ENCODE peak calls at places on chromosomes 7 and 10, in four cellular contexts. One of them, this sample, is unnamed.

GRCh38 chr10:12711344-12711708 is 290.2 kb downstream of the CCDC3 start:
- DNase-seq in T-helper 2 cell: no peak
- DNase-seq in GM19239: no peak
- DNase-seq in activated CD4-positive, alpha-beta T cell treated with anti-CD3 and anti-CD28 coated beads, Interleukin-2, amount 10 ng/mL, durations not matched to agents 24 days and 14 days: no peak
- DNase-seq in this sample: no peak

GRCh38 chr10:82934429-82934828 is 1059.4 kb downstream of the NRG3 start:
- DNase-seq in T-helper 2 cell: no peak
- DNase-seq in activated CD4-positive, alpha-beta T cell treated with anti-CD3 and anti-CD28 coated beads, Interleukin-2, amount 10 ng/mL, durations not matched to agents 24 days and 14 days: no peak
- DNase-seq in GM19239: no peak
- DNase-seq in this sample: no peak

GRCh38 chr7:26549281-26549943 is 257.8 kb downstream of the SNX10 start:
- DNase-seq in GM19239: no peak
- DNase-seq in activated CD4-positive, alpha-beta T cell treated with anti-CD3 and anti-CD28 coated beads, Interleukin-2, amount 10 ng/mL, durations not matched to agents 24 days and 14 days: no peak
- DNase-seq in T-helper 2 cell: peak; percentile 1
- DNase-seq in this sample: no peak

GRCh38 chr10:77442790-77443189 is 194.8 kb downstream of the KCNMA1 start:
- DNase-seq in GM19239: no peak
- DNase-seq in activated CD4-positive, alpha-beta T cell treated with anti-CD3 and anti-CD28 coated beads, Interleukin-2, amount 10 ng/mL, durations not matched to agents 24 days and 14 days: no peak
- DNase-seq in T-helper 2 cell: no peak
- DNase-seq in this sample: no peak

GRCh38 chr10:106076496-106076895 is 1088.0 kb downstream of the SORCS1 start:
- DNase-seq in activated CD4-positive, alpha-beta T cell treated with anti-CD3 and anti-CD28 coated beads, Interleukin-2, amount 10 ng/mL, durations not matched to agents 24 days and 14 days: no peak
- DNase-seq in GM19239: no peak
- DNase-seq in T-helper 2 cell: no peak
- DNase-seq in this sample: no peak

GRCh38 chr10:70693619-70694286 is 21.4 kb downstream of the ADAMTS14 start:
- DNase-seq in activated CD4-positive, alpha-beta T cell treated with anti-CD3 and anti-CD28 coated beads, Interleukin-2, amount 10 ng/mL, durations not matched to agents 24 days and 14 days: no peak
- DNase-seq in T-helper 2 cell: no peak
- DNase-seq in GM19239: no peak
- DNase-seq in this sample: no peak

GRCh38 chr7:47269466-47269836 is 312.5 kb downstream of the TNS3 start:
- DNase-seq in T-helper 2 cell: no peak
- DNase-seq in activated CD4-positive, alpha-beta T cell treated with anti-CD3 and anti-CD28 coated beads, Interleukin-2, amount 10 ng/mL, durations not matched to agents 24 days and 14 days: no peak
- DNase-seq in GM19239: no peak
- DNase-seq in this sample: no peak

GRCh38 chr10:109977382-109977806 is 30.4 kb upstream of the ADD3 start:
- DNase-seq in T-helper 2 cell: no peak
- DNase-seq in GM19239: no peak
- DNase-seq in activated CD4-positive, alpha-beta T cell treated with anti-CD3 and anti-CD28 coated beads, Interleukin-2, amount 10 ng/mL, durations not matched to agents 24 days and 14 days: no peak
- DNase-seq in this sample: no peak

GRCh38 chr7:82049442-82049841 is 279.6 kb upstream of the HGF start:
- DNase-seq in activated CD4-positive, alpha-beta T cell treated with anti-CD3 and anti-CD28 coated beads, Interleukin-2, amount 10 ng/mL, durations not matched to agents 24 days and 14 days: no peak
- DNase-seq in GM19239: no peak
- DNase-seq in T-helper 2 cell: no peak
- DNase-seq in this sample: no peak

GRCh38 chr10:95392711-95393164 is 101.9 kb upstream of the PDLIM1 start:
- DNase-seq in activated CD4-positive, alpha-beta T cell treated with anti-CD3 and anti-CD28 coated beads, Interleukin-2, amount 10 ng/mL, durations not matched to agents 24 days and 14 days: no peak
- DNase-seq in GM19239: no peak
- DNase-seq in T-helper 2 cell: no peak
- DNase-seq in this sample: no peak

GRCh38 chr10:44153901-44154670 is 230.8 kb downstream of the CXCL12 start:
- DNase-seq in activated CD4-positive, alpha-beta T cell treated with anti-CD3 and anti-CD28 coated beads, Interleukin-2, amount 10 ng/mL, durations not matched to agents 24 days and 14 days: no peak
- DNase-seq in T-helper 2 cell: no peak
- DNase-seq in GM19239: no peak
- DNase-seq in this sample: no peak

GRCh38 chr10:126227762-126228134 is 160.5 kb downstream of the ADAM12 start:
- DNase-seq in GM19239: no peak
- DNase-seq in activated CD4-positive, alpha-beta T cell treated with anti-CD3 and anti-CD28 coated beads, Interleukin-2, amount 10 ng/mL, durations not matched to agents 24 days and 14 days: no peak
- DNase-seq in T-helper 2 cell: no peak
- DNase-seq in this sample: no peak

GRCh38 chr10:23174075-23174973 is 17.8 kb upstream of the PTF1A start:
- DNase-seq in activated CD4-positive, alpha-beta T cell treated with anti-CD3 and anti-CD28 coated beads, Interleukin-2, amount 10 ng/mL, durations not matched to agents 24 days and 14 days: no peak
- DNase-seq in GM19239: no peak
- DNase-seq in T-helper 2 cell: no peak
- DNase-seq in this sample: no peak

This sample was measured in natural killer cell.